ENCODE peak calls at places on chromosomes 4 and X, in seven cellular contexts. W is activated naive CD8-positive, alpha-beta T cell treated with anti-CD3 and anti-CD28 coated beads, Interleukin-2, amount 10 ng/mL, durations not matched to agents 7 days and 5 days; L is AG08396; U is effector CD4-positive, alpha-beta T cell; V is brain microvascular endothelial cell; C is stimulated activated CD8-positive, alpha-beta memory T cell treated with anti-CD3 and anti-CD28 coated beads, Interleukin-15, amount 100 ng/mL, for 24 hours; S is hippocampal formation. M is an unnamed sample.

GRCh38 chr4:142696334-142697122 is 149.6 kb downstream of the INPP4B start:
- DNase-seq in W (no peak), L (no peak), U (no peak), V (no peak), C (no peak), S (no peak), M (no peak)

GRCh38 chrX:106702636-106703035 is 23.9 kb upstream of the RNF128 start:
- DNase-seq in W (no peak), L (no peak), U (no peak), V (no peak), C (no peak), S (no peak), M (no peak)

GRCh38 chr4:761739-762138 is 56.1 kb downstream of the PCGF3 start:
- DNase-seq in W (no peak), L (no peak), U (no peak), V (no peak), C (no peak), S (no peak), M (no peak)

GRCh38 chr4:152247271-152247975 is 288.5 kb downstream of the FBXW7 start:
- DNase-seq in W (no peak), L (no peak), U (no peak), V (no peak), C (no peak), S (no peak), M (no peak)

GRCh38 chrX:130539721-130540321 is 138.0 kb downstream of the RBMX2 start:
- DNase-seq in W (no peak), L (peak; percentile 61), U (no peak), V (peak; percentile 35), C (no peak), S (peak; percentile 29), M (peak; percentile 44)

GRCh38 chrX:119602701-119603255 is 3.4 kb downstream of the NKRF start:
- DNase-seq in W (no peak), L (no peak), U (no peak), V (no peak), C (no peak), S (no peak), M (no peak)

GRCh38 chr4:3766791-3767561 is 791 bp downstream of the ADRA2C start:
- DNase-seq in W (no peak), L (peak; percentile 30), U (no peak), V (no peak), C (no peak), S (no peak), M (no peak)

GRCh38 chr4:138555584-138555983 is 313.4 kb upstream of the SLC7A11 start:
- DNase-seq in W (no peak), L (no peak), U (no peak), V (no peak), C (no peak), S (no peak), M (no peak)